ENCODE peak calls at places on chromosomes 4 and X, in four cellular contexts. One of them, this sample, is unnamed.

GRCh38 chr4:52051213-52051614 is at the start of gene SPATA18:
- DNase-seq in H1: no peak
- DNase-seq in HepG2: no peak
- DNase-seq in GM12878: no peak
- DNase-seq in this sample: no peak

GRCh38 chrX:40543661-40544328 is 37.0 kb upstream of the ATP6AP2 start:
- DNase-seq in H1: no peak
- DNase-seq in HepG2: peak; percentile 19
- DNase-seq in GM12878: peak; percentile 33
- DNase-seq in this sample: peak; percentile 59

GRCh38 chrX:140502491-140503229 is 2.2 kb downstream of the SOX3 start:
- DNase-seq in H1: no peak
- DNase-seq in HepG2: no peak
- DNase-seq in GM12878: no peak
- DNase-seq in this sample: no peak

GRCh38 chr4:4417886-4418285 is 31.0 kb downstream of the NSG1 start:
- DNase-seq in H1: no peak
- DNase-seq in HepG2: no peak
- DNase-seq in GM12878: no peak
- DNase-seq in this sample: no peak

GRCh38 chr4:87853108-87853507 is 20.3 kb downstream of the MEPE start:
- DNase-seq in H1: no peak
- DNase-seq in GM12878: no peak
- DNase-seq in HepG2: peak; percentile 60
- DNase-seq in this sample: peak; percentile 40

GRCh38 chr4:186739802-186740434 is 16.3 kb upstream of the FAT1 start:
- DNase-seq in HepG2: no peak
- DNase-seq in GM12878: no peak
- DNase-seq in H1: no peak
- DNase-seq in this sample: no peak

GRCh38 chrX:51860679-51861078 is 32.7 kb upstream of the MAGED1 start:
- DNase-seq in GM12878: no peak
- DNase-seq in H1: no peak
- DNase-seq in HepG2: peak; percentile 14
- DNase-seq in this sample: peak; percentile 35

GRCh38 chr4:3420606-3420955 is 21.2 kb upstream of the HGFAC start:
- DNase-seq in HepG2: no peak
- DNase-seq in H1: no peak
- DNase-seq in GM12878: no peak
- DNase-seq in this sample: no peak

GRCh38 chr4:169272265-169272886 is 1.6 kb upstream of the SH3RF1 start:
- DNase-seq in H1: no peak
- DNase-seq in HepG2: no peak
- DNase-seq in GM12878: peak; percentile 72
- DNase-seq in this sample: no peak

GRCh38 chr4:47713156-47713834 is 124.6 kb downstream of the CORIN start:
- DNase-seq in GM12878: no peak
- DNase-seq in HepG2: no peak
- DNase-seq in H1: no peak
- DNase-seq in this sample: no peak

GRCh38 chr4:187270154-187270553 is 546.5 kb upstream of the FAT1 start:
- DNase-seq in H1: no peak
- DNase-seq in HepG2: no peak
- DNase-seq in GM12878: no peak
- DNase-seq in this sample: no peak

GRCh38 chr4:18593297-18594002 is 571.9 kb upstream of the LCORL start:
- DNase-seq in H1: peak; percentile 47
- DNase-seq in HepG2: peak; percentile 66
- DNase-seq in GM12878: peak; percentile 7
- DNase-seq in this sample: peak; percentile 81
- H3K4me1 ChIP-seq in H1: no peaks in the 10 kb centered on the region
- H3K4me1 ChIP-seq in HepG2: peaks cover 11% of the 10 kb centered on the region
- H3K4me1 ChIP-seq in GM12878: no peaks in the 10 kb centered on the region
- H3K4me1 ChIP-seq in this sample: no peaks in the 10 kb centered on the region

GRCh38 chr4:23766334-23766733 is 123.5 kb downstream of the PPARGC1A start:
- DNase-seq in H1: no peak
- DNase-seq in HepG2: peak; percentile 3
- DNase-seq in GM12878: no peak
- DNase-seq in this sample: no peak

GRCh38 chr4:23773884-23774636 is 115.8 kb downstream of the PPARGC1A start:
- DNase-seq in H1: no peak
- DNase-seq in HepG2: no peak
- DNase-seq in GM12878: no peak
- DNase-seq in this sample: peak; percentile 15

GRCh38 chr4:23770011-23770410 is 119.8 kb downstream of the PPARGC1A start:
- DNase-seq in HepG2: no peak
- DNase-seq in GM12878: no peak
- DNase-seq in H1: no peak
- DNase-seq in this sample: no peak

GRCh38 chr4:23763559-23763958 is 126.3 kb downstream of the PPARGC1A start:
- DNase-seq in GM12878: no peak
- DNase-seq in H1: no peak
- DNase-seq in HepG2: peak; percentile 55
- DNase-seq in this sample: no peak

GRCh38 chr4:23768541-23768940 is 121.3 kb downstream of the PPARGC1A start:
- DNase-seq in GM12878: no peak
- DNase-seq in HepG2: no peak
- DNase-seq in H1: no peak
- DNase-seq in this sample: no peak
- TF ChIP-seq YY1 in GM12878: no peak
- TF ChIP-seq YY1 in HepG2: no peak
- TF ChIP-seq YY1 in H1: no peak
- TF ChIP-seq YY1 in this sample: no peak

GRCh38 chrX:70504772-70505450 is 60.3 kb downstream of the DLG3 start:
- DNase-seq in H1: no peak
- DNase-seq in GM12878: no peak
- DNase-seq in HepG2: no peak
- DNase-seq in this sample: no peak
- TF ChIP-seq SUZ12 in H1: no peak
- TF ChIP-seq SUZ12 in GM12878: no peak
- TF ChIP-seq SUZ12 in HepG2: no peak
- TF ChIP-seq SUZ12 in this sample: no peak

DNA sequence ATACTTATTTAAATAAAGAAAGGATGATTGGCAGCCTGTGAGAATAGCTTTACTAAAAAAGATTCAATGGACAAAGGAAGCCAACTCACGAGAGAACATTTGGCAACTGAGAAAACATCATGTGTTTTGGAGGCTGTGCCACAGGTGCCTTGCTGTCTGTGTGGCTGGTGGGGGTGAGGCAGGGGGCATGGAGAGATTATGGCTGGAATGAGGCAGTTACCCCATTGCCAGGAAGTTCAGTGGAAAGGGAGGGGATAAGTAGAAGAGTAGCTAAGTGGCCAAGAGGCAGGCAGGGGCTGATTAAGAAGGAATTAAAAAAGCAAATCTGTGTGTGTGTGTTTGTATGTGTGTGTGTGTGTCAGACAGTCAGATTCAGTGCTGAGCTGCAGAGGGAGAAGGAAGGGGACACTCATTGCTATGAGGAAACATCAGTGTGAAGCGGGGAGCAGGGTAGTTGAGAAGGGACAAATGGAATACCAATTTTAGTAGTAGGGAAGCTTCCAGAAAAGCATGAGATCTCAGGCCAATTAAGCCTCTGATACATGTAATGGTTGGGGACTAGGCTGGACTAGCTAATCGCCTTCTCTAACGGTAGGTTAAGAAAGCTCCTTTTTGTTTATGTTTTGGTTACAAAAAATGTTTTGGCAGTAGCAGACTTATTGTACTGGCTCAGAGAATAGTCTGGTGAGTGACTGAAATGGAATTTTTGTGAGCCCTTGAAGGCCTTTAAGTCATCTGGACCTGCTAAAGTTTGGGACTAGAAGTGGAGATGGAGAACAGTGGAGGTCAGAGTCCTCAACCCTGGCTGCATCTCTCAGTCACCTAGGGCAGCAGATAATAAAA is 18.5 kb downstream of the TMEM164 start:
- DNase-seq in GM12878: no peak
- DNase-seq in HepG2: no peak
- DNase-seq in H1: no peak
- DNase-seq in this sample: no peak
- H3K4me1 ChIP-seq in GM12878: peaks cover 4% of the 10 kb centered on the region
- H3K4me1 ChIP-seq in HepG2: no peaks in the 10 kb centered on the region
- H3K4me1 ChIP-seq in H1: peaks cover 3% of the 10 kb centered on the region
- H3K4me1 ChIP-seq in this sample: no peaks in the 10 kb centered on the region

GRCh38 chr4:164815711-164816110 is 61.3 kb upstream of the APELA start:
- DNase-seq in HepG2: no peak
- DNase-seq in GM12878: no peak
- DNase-seq in H1: no peak
- DNase-seq in this sample: no peak
- TF ChIP-seq YY1 in HepG2: no peak
- TF ChIP-seq YY1 in GM12878: no peak
- TF ChIP-seq YY1 in H1: no peak
- TF ChIP-seq YY1 in this sample: no peak

This sample was measured in NT2/D1.